ENCODE peak calls at places on chromosomes 16 and 17, in five cellular contexts. Y is H9, J is GM18507, O is HFF-Myc, C is HFFc6. S is an unnamed sample.

GRCh38 chr17:50074227-50074626 is 18.3 kb downstream of the ITGA3 start:
- DNase-seq in Y (no peak), J (no peak), O (no peak), C (no peak), S (no peak)

GRCh38 chr17:49875690-49876089 is 27.8 kb upstream of the TAC4 start:
- DNase-seq in Y (peak; percentile 72), J (no peak), O (no peak), C (no peak), S (no peak)

GRCh38 chr17:40490289-40490853 is 11.1 kb downstream of the TNS4 start:
- DNase-seq in Y (peak; percentile 86), J (no peak), O (no peak), C (no peak), S (peak; percentile 37)

GRCh38 chr16:52912565-52913173 is 140.0 kb downstream of the CHD9NB start:
- DNase-seq in Y (peak; percentile 80), J (peak; percentile 26), O (peak; percentile 22), C (peak; percentile 16), S (peak; percentile 52)

GRCh38 chr16:75323928-75324327 is 72.5 kb upstream of the BCAR1 start:
- DNase-seq in Y (no peak), J (no peak), O (no peak), C (no peak), S (no peak)

GRCh38 chr17:74241847-74242246 is 28.5 kb downstream of the TTYH2 start:
- DNase-seq in Y (no peak), J (no peak), O (no peak), C (no peak), S (no peak)

GRCh38 chr17:75950850-75951554 is 10.2 kb upstream of the FBF1 start:
- DNase-seq in Y (no peak), J (no peak), O (no peak), C (no peak), S (no peak)

GRCh38 chr17:18857864-18858566 is at the start of gene PRPSAP2:
- DNase-seq in Y (peak; percentile 99), J (peak; percentile 81), O (peak; percentile 70), C (peak; percentile 89), S (peak; percentile 90)

GRCh38 chr17:82832411-82832810 is 7.4 kb downstream of the ZNF750 start:
- DNase-seq in Y (no peak), J (no peak), O (no peak), C (no peak), S (no peak)

GRCh38 chr16:65312071-65312470 is 190.2 kb upstream of the CDH11 start:
- DNase-seq in Y (no peak), J (no peak), O (no peak), C (peak; percentile 67), S (no peak)

GRCh38 chr16:86304868-86305267 is 205.5 kb upstream of the FOXF1 start:
- DNase-seq in Y (no peak), J (no peak), O (no peak), C (no peak), S (no peak)

GRCh38 chr17:28340374-28340773 is 4.8 kb downstream of the TNFAIP1 start:
- DNase-seq in Y (no peak), J (no peak), O (no peak), C (no peak), S (no peak)

GRCh38 chr17:76530489-76530814 is 7.1 kb downstream of the CYGB start:
- DNase-seq in Y (no peak), J (no peak), O (no peak), C (no peak), S (no peak)

GRCh38 chr17:31528291-31528874 is 136.9 kb downstream of the RAB11FIP4 start:
- DNase-seq in Y (peak; percentile 28), J (no peak), O (no peak), C (no peak), S (no peak)

GRCh38 chr17:28041844-28042656 is 427 bp upstream of the NLK start:
- DNase-seq in Y (no peak), J (no peak), O (peak; percentile 20), C (no peak), S (no peak)

GRCh38 chr17:79761894-79762570 is 15.9 kb upstream of the CBX2 start:
- DNase-seq in Y (no peak), J (no peak), O (no peak), C (no peak), S (no peak)

GRCh38 chr16:85126731-85127662 is 14.7 kb upstream of the CIBAR2 start:
- DNase-seq in Y (no peak), J (no peak), O (peak; percentile 85), C (peak; percentile 40), S (peak; percentile 90)

GRCh38 chr17:79793924-79794304 is 3.0 kb downstream of the CBX8 start:
- DNase-seq in Y (peak; percentile 92), J (no peak), O (no peak), C (no peak), S (peak; percentile 77)

GRCh38 chr16:85573696-85574641 is 39.2 kb upstream of the GSE1 start:
- DNase-seq in Y (no peak), J (no peak), O (no peak), C (no peak), S (no peak)

GRCh38 chr17:53186004-53186403 is 636.7 kb upstream of the KIF2B start:
- DNase-seq in Y (no peak), J (no peak), O (no peak), C (no peak), S (no peak)